ENCODE peak calls at places on chromosomes 1 and 21, in seven cellular contexts. Z is A549, W is HCT116, V is SK-N-SH, C is HepG2, A is GM12878, S is K562. Y is an unnamed sample. For H3K9me3, the result is how much of the 10 kb centered on the place peaks cover.

GRCh38 chr1:231390071-231390470 is 32.0 kb downstream of the EGLN1 start:
- DNase-seq in A (no peak), W (no peak), S (no peak), C (no peak), V (no peak), Z (no peak), Y (no peak)

GRCh38 chr1:162328507-162328906 is 48.1 kb downstream of the SPATA46 start:
- DNase-seq in A (no peak), V (peak), Z (no peak), W (no peak), S (no peak), C (no peak), Y (no peak)

GRCh38 chr1:54528613-54529012 is 19.4 kb upstream of the ACOT11 start:
- DNase-seq in Z (no peak), V (no peak), S (no peak), C (no peak), W (no peak), A (no peak), Y (no peak)

GRCh38 chr1:205915354-205915990 is 27.8 kb downstream of the SLC26A9 start:
- DNase-seq in C (no peak), A (no peak), Z (no peak), S (no peak), V (no peak), W (no peak), Y (no peak)

GRCh38 chr1:225627304-225627947 is 25.5 kb downstream of the ENAH start:
- DNase-seq in A (no peak), V (peak), W (no peak), S (no peak), Z (no peak), C (no peak), Y (no peak)

GRCh38 chr1:3714284-3714741 is 37.9 kb upstream of the CCDC27 start:
- DNase-seq in C (no peak), A (no peak), Z (no peak), V (no peak), W (no peak), S (no peak), Y (no peak)

GRCh38 chr1:77706321-77706720 is 23.9 kb upstream of the ZZZ3 start:
- DNase-seq in W (no peak), Z (no peak), A (no peak), V (no peak), S (no peak), C (no peak), Y (no peak)

GRCh38 chr1:30321216-30321910 is 402.0 kb downstream of the MATN1 start:
- DNase-seq in W (no peak), A (no peak), C (no peak), V (peak), S (no peak), Z (no peak), Y (no peak)

GRCh38 chr1:230339033-230339432 is 87.1 kb downstream of the PGBD5 start:
- DNase-seq in W (no peak), Z (no peak), V (no peak), S (no peak), C (no peak), A (no peak), Y (no peak)

GRCh38 chr1:188425687-188426086 is 1596.9 kb downstream of the PLA2G4A start:
- DNase-seq in V (no peak), A (no peak), W (no peak), S (no peak), Z (no peak), C (no peak), Y (no peak)

GRCh38 chr21:42746240-42746592 is 92.8 kb downstream of the PDE9A start:
- DNase-seq in C (no peak), Z (no peak), S (no peak), V (no peak), A (no peak), W (no peak), Y (no peak)

GRCh38 chr1:244918422-244919319 is 54.3 kb upstream of the HNRNPU start:
- DNase-seq in W (no peak), V (peak), C (no peak), Z (peak), S (peak), A (no peak), Y (no peak)

GRCh38 chr1:221264848-221265247 is 385.6 kb downstream of the HLX start:
- DNase-seq in C (no peak), W (no peak), A (no peak), S (no peak), V (no peak), Z (no peak), Y (no peak)

DNA sequence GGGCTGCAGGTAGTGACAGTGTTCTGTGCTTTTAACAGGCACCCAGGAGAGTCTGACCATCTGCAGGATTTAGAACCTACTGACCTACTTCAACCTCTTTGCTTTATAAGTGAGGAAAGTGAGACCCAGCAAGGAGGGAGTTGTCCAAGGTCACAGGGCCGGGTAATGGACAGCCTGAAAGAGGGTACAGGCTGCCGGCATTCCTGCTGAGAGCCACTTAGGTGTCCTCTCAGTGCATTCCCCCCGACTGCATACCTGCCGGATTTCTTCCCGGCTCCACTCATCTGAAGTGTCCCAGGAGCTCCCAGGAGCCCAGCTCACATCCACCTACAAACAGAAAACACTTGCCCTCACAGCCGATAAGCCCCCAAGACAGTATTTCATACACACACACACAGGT is 13.9 kb downstream of the PHLDA3 start:
- DNase-seq in S (no peak), Z (no peak), C (no peak), W (no peak), V (no peak), A (no peak), Y (no peak)
- H3K27ac ChIP-seq in S (no peak), Z (peak), C (no peak), W (no peak), V (no peak), A (no peak), Y (no peak)

DNA sequence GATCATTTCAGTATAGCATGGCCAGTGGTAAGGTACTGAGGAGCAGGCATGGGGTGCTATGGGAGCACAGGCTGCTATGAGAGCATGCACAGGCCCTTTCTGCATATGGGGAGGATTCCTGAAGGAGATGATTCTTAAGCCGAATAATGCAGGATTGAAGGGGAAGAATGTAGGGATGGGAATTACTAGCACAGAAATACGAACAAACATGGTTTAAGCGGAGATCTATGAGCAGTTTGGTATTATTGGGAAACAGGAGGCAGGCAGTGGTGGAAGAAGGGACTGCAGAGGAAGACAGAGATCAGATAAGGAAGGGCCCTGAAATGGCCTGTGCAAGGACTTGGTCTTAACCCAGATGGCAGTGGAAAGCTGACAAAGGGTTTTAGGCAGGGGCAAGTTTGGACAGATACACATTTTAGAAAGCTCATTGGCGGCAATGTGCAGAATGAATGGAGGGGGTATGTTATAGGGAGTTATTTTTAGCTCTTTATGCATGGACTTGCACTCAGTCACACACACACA is 1.7 kb downstream of the OSCP1 start:
- DNase-seq in C (no peak), W (no peak), Z (no peak), A (no peak), V (peak), S (peak), Y (no peak)
- TF ChIP-seq REST in C (no peak), W (no peak), Z (no peak), A (no peak), V (no peak), S (no peak), Y (no peak)

DNA sequence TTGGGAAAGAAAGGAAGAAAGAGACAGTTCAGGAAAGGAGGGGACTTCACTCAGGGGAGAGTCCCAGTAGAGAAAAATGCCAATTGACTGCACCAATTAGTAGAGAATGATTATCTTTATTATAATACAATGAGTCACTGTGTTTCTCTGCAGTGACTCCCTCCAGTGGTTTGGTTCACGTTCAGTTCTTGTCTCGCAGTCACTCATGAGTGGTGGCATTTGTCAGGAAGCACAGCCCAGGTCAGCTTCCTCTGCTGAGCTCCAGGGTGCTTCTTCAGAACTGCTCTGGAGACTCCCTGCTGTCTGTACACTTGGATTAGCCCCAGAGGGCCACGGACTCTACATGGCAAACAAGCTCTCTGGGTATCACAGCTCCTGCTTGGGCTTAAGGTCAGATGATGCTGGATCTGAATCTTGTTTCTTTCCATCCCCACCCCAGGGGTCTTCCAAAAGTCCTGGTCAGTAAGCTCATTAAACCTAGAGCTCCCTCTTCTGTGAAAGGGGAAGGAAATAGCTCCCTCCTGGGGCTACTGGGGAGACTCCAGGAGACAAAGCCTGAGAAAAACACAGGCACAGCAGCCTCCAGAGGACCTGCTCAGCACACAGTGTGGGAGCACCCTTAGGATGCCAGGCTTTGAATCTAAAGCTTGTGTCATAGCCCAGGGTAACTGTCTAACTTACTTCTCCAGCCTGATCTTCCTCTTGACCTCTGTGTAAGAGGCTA is 619.0 kb downstream of the AJAP1 start:
- DNase-seq in S (no peak), A (no peak), Z (no peak), W (no peak), V (no peak), C (no peak), Y (no peak)
- H3K9me3 ChIP-seq in S (under half), A (under half), Z (under half), W (under half), V (under half), C (under half), Y (under half)

GRCh38 chr1:180611016-180611930 is 20.5 kb upstream of the XPR1 start:
- DNase-seq in W (no peak), S (peak), Z (no peak), C (no peak), V (no peak), A (no peak), Y (no peak)
- H3K27ac ChIP-seq in W (no peak), S (peak), Z (no peak), C (no peak), V (no peak), A (no peak), Y (no peak)

DNA sequence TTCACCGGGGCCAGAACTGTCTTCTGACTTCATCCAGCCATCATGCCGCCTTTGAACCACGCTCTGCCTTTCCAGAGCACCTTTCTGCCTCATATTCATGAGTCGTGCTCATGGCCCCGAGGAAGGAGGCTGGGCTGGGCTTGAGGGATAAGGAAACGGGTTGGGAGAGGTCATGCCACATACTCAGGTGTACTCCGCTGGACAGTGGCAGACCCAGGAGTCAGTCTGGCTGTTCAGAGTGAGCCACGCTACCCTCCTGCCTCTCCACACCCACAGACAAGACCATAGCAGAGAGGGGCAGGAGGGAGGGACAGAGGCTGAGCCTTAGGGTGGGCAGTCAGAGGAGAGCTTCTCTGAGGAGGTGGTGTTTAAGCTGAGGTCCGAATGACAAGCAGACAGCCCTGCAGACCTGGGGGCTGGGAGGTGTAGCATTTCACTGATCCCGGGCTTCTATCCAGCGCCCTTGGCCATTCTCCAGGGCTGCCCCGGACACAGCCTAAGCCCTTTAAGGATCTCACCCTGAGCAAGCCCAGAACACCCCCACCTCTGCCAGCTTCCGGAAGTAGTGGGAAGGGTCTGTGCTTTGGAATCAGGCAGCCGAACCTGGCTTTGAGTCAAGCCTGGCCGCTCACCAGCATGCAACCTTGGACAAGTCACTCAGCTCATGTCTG is 102.3 kb downstream of the LACTBL1 start:
- DNase-seq in S (no peak), A (no peak), C (no peak), Z (no peak), W (no peak), V (peak), Y (no peak)
- TF ChIP-seq REST in S (no peak), A (no peak), C (no peak), Z (no peak), W (no peak), V (no peak), Y (no peak)